ENCODE peak calls at places on chromosome 4, in four cellular contexts. T is RWPE1, U is pancreas, O is astrocyte of the spinal cord. G is an unnamed sample.

GRCh38 chr4:70564033-70564432 is 28.0 kb upstream of the AMBN start:
- DNase-seq in T (no peak), U (no peak), O (no peak), G (no peak)

GRCh38 chr4:80876810-80877209 is 153.7 kb upstream of the BMP3 start:
- DNase-seq in U (no peak), O (no peak), T (no peak), G (no peak)

GRCh38 chr4:151468715-151469696 is 60.0 kb downstream of the FHIP1A start:
- DNase-seq in T (peak), U (no peak), O (peak), G (no peak)

GRCh38 chr4:171668403-171668802 is 144.8 kb upstream of the GALNTL6 start:
- DNase-seq in T (no peak), U (no peak), O (no peak), G (no peak)

GRCh38 chr4:39544580-39545315 is 17.5 kb upstream of the UGDH start:
- DNase-seq in U (no peak), T (no peak), O (peak), G (no peak)

GRCh38 chr4:36716874-36717273 is 435.5 kb downstream of the DTHD1 start:
- DNase-seq in O (no peak), T (peak), U (no peak), G (peak)

GRCh38 chr4:153154010-153154975 is 50.0 kb upstream of the TRIM2 start:
- DNase-seq in O (peak), U (no peak), T (peak), G (peak)

GRCh38 chr4:153618831-153619230 is 65.2 kb upstream of the TLR2 start:
- DNase-seq in O (no peak), T (no peak), U (no peak), G (no peak)

GRCh38 chr4:141391771-141392170 is 171.1 kb downstream of the ZNF330 start:
- DNase-seq in O (peak), T (peak), U (no peak), G (peak)

GRCh38 chr4:81166431-81166830 is 48.6 kb downstream of the PRKG2 start:
- DNase-seq in U (no peak), O (peak), T (no peak), G (peak)

GRCh38 chr4:147492761-147493160 is 11.9 kb downstream of the EDNRA start:
- DNase-seq in T (no peak), U (no peak), O (peak), G (no peak)

GRCh38 chr4:187799735-187800134 is 195.8 kb upstream of the ZFP42 start:
- DNase-seq in O (no peak), T (no peak), U (no peak), G (no peak)

GRCh38 chr4:67375291-67375690 is 170.0 kb downstream of the CENPC start:
- DNase-seq in T (no peak), U (no peak), O (no peak), G (no peak)

GRCh38 chr4:69984030-69984443 is 11.7 kb upstream of the STATH start:
- DNase-seq in O (peak), T (peak), U (no peak), G (peak)

GRCh38 chr4:142549726-142550463 is 296.2 kb downstream of the INPP4B start:
- DNase-seq in T (peak), O (peak), U (no peak), G (peak)

GRCh38 chr4:148203056-148203898 is 238.9 kb downstream of the NR3C2 start:
- DNase-seq in T (no peak), O (no peak), U (no peak), G (no peak)

GRCh38 chr4:90486346-90486745 is 359.2 kb downstream of the CCSER1 start:
- DNase-seq in O (no peak), U (no peak), T (no peak), G (no peak)

GRCh38 chr4:137390707-137391106 is 141.6 kb downstream of the PCDH18 start:
- DNase-seq in U (no peak), T (no peak), O (peak), G (peak)

GRCh38 chr4:84565951-84566350 is 17.0 kb upstream of the CDS1 start:
- DNase-seq in U (no peak), O (no peak), T (no peak), G (no peak)

DNA sequence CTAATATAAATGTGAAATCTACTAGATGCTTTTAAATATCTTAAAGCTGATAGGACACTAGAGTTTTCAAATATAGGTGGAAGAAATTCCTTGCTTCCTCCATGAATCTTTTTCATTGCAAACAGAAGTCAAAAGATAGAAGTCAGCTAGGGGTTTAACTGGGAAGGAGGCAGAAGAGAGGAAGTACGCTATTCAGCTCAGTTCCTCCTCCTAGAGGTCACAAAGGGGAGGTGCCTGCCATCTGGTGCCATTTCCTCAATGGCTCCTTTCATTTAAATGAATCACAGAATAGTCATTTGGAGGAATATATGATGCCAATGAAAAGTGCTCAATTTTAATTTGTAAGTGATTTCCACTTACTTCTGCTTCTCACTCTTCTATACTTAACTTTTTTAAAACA is 8.5 kb downstream of the COL25A1 start:
- DNase-seq in U (no peak), T (no peak), O (no peak), G (peak)
- TF ChIP-seq CTCF in U (no peak), T (no peak), O (peak), G (peak)

DNA sequence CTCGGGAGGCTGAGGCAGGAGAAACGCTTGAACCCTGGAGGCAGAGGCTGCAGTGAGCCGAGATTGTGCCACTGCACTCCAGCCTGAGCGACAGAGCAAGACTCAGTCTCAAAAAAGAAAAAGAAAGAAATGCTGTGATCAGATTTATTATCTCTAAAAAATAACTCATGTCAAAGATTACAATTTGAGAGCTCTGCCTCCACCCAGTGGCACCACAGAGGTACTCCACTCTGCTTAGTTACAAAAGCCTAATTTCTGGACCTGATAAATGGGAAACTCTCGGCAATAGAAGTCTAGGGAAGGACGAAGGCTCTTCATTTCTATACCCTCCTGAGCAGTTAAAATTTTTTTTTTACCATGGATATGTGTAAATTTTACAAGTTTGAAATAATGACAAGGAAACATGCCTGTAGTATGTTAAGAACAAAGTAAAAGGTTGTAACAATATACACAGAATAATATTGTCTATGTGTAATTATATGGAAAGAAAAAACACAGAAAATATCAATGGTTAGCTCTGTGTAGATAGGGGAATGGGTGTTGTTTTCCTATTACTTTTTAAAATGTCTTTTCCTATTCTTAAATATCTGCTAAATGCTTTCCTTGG is 149.8 kb downstream of the STIM2 start:
- DNase-seq in U (no peak), T (peak), O (peak), G (peak)
- TF ChIP-seq CTCF in U (peak), T (peak), O (peak), G (peak)

GRCh38 chr4:43776371-43776770 is 672.2 kb downstream of the KCTD8 start:
- DNase-seq in T (peak), U (no peak), O (peak), G (peak)
- TF ChIP-seq CTCF in T (peak), U (no peak), O (peak), G (peak)

GRCh38 chr4:74830928-74831327 is 36.6 kb upstream of the BTC start:
- DNase-seq in T (no peak), O (no peak), U (no peak), G (no peak)
- TF ChIP-seq CTCF in T (peak), O (no peak), U (no peak), G (no peak)

GRCh38 chr4:97911236-97911906 is 231.9 kb downstream of the STPG2 start:
- DNase-seq in T (no peak), U (peak), O (no peak), G (no peak)
- TF ChIP-seq CTCF in T (no peak), U (no peak), O (no peak), G (no peak)

GRCh38 chr4:41216294-41217019 is 2.1 kb upstream of the APBB2 start:
- DNase-seq in O (peak), U (peak), T (peak), G (peak)
- TF ChIP-seq CTCF in O (peak), U (no peak), T (peak), G (peak)

GRCh38 chr4:52646726-52647125 is 12.4 kb downstream of the USP46 start:
- DNase-seq in U (no peak), T (no peak), O (no peak), G (no peak)
- TF ChIP-seq CTCF in U (no peak), T (no peak), O (no peak), G (no peak)

GRCh38 chr4:41281038-41281634 is 24.4 kb downstream of the UCHL1 start:
- DNase-seq in O (peak), U (no peak), T (peak), G (peak)
- TF ChIP-seq CTCF in O (peak), U (peak), T (peak), G (peak)

DNA sequence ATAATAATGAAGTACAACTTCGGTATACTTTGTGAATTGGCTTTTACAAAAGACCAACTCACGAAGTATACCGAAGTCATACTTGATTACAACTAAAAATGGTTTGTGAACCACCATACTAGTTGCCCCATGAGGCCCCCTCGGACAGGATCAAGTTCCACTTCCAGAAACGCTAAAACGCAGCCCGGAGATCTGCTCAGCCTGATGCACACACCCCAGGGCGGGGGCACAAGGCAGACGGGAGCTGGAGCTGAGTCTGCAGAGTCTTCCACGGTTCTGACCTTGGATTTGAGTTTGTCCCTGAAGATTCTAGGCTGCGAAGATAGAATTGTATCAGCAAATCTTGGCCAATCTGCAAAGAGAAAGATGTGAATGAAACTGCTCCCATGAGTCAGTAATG is 118.1 kb downstream of the SORCS2 start:
- DNase-seq in U (peak), O (no peak), T (no peak), G (no peak)
- TF ChIP-seq CTCF in U (no peak), O (no peak), T (no peak), G (no peak)

DNA sequence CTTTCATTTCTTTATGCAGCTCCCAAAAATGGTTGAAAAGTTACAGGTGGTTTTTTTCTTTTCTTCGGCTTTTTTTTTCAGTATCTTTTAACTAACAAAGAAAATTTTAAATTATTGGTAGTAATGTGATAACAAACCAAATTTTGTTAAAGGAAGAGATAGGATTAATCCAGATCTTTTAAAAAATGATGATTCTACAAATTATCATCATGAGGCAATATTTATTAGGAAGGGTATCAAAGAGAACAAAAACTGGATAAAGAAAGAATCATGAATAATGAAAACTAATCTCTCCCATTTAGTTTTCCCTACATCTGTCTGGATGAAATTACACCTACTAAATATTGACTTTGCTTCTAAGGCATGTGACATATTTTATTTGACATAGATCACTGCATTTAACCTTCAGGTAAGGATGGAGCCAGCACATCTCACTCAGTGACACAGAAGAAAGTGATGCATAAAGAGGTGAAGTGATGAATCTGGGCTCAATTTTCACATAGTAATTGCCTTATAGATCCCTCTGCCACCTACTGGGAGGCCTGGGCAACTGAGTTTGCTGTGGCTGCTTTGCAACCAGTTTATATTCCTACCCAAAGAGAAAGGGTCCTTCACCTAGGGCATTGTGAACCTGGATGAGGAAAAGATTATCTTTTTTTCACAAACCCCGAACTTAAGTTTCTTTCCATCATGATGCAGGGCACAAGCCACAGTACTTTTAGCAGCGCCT is 155.6 kb downstream of the HNRNPD start:
- DNase-seq in T (no peak), U (no peak), O (no peak), G (peak)
- TF ChIP-seq CTCF in T (peak), U (no peak), O (peak), G (peak)